ENCODE peak calls at places on chromosomes 6 and 20, in seven cellular contexts. Q is germinal center; Y is activated naive CD4-positive, alpha-beta T cell treated with Interleukin-2 at 50 U/mL for 16 hours; G is dorsolateral prefrontal cortex; V is T1000; K is uterus; D is kidney. O is an unnamed sample.

GRCh38 chr20:2871111-2871465 is 2.2 kb upstream of the PTPRA start:
- DNase-seq in Q (no peak), Y (no peak), G (no peak), V (no peak), K (no peak), D (no peak), O (no peak)

GRCh38 chr20:48187891-48188290 is 402.6 kb upstream of the SULF2 start:
- DNase-seq in Q (no peak), Y (no peak), G (no peak), V (no peak), K (no peak), D (no peak), O (no peak)

GRCh38 chr6:26273673-26274595 is 91.1 kb upstream of the BTN3A2 start:
- DNase-seq in Q (peak), Y (no peak), G (no peak), V (no peak), K (no peak), D (no peak), O (no peak)

GRCh38 chr6:145147559-145147958 is 587.8 kb downstream of the EPM2A start:
- DNase-seq in Q (no peak), Y (no peak), G (no peak), V (no peak), K (no peak), D (no peak), O (no peak)

GRCh38 chr6:81075974-81076373 is 676.5 kb downstream of the TENT5A start:
- DNase-seq in Q (no peak), Y (no peak), G (no peak), V (no peak), K (no peak), D (no peak), O (no peak)

GRCh38 chr6:170099387-170099786 is 191.5 kb downstream of the DLL1 start:
- DNase-seq in Q (no peak), Y (no peak), G (peak), V (no peak), K (no peak), D (no peak), O (peak)

GRCh38 chr6:158225767-158226166 is 57.6 kb downstream of the GTF2H5 start:
- DNase-seq in Q (no peak), Y (no peak), G (no peak), V (no peak), K (no peak), D (no peak), O (no peak)

GRCh38 chr20:18991012-18991411 is 177.4 kb downstream of the SCP2D1 start:
- DNase-seq in Q (no peak), Y (no peak), G (no peak), V (no peak), K (no peak), D (no peak), O (no peak)

GRCh38 chr6:46940433-46941226 is 18.9 kb upstream of the ADGRF5 start:
- DNase-seq in Q (no peak), Y (no peak), G (no peak), V (no peak), K (no peak), D (no peak), O (no peak)

GRCh38 chr20:44279228-44279627 is 31.8 kb downstream of the FITM2 start:
- DNase-seq in Q (no peak), Y (no peak), G (no peak), V (peak), K (no peak), D (no peak), O (no peak)

GRCh38 chr6:114323784-114324183 is 19.0 kb downstream of the HS3ST5 start:
- DNase-seq in Q (no peak), Y (no peak), G (no peak), V (no peak), K (no peak), D (no peak), O (no peak)

GRCh38 chr6:30726506-30727413 is 6.6 kb downstream of the TUBB start:
- DNase-seq in Q (no peak), Y (no peak), G (no peak), V (no peak), K (no peak), D (peak), O (no peak)

GRCh38 chr20:32911355-32911754 is 52.6 kb downstream of the EFCAB8 start:
- DNase-seq in Q (no peak), Y (no peak), G (no peak), V (no peak), K (no peak), D (peak), O (no peak)

GRCh38 chr20:57322476-57322875 is 7.1 kb upstream of the SPO11 start:
- DNase-seq in Q (no peak), Y (no peak), G (no peak), V (no peak), K (no peak), D (no peak), O (no peak)

GRCh38 chr6:3247255-3248146 is 11.2 kb upstream of the PSMG4 start:
- DNase-seq in Q (no peak), Y (no peak), G (peak), V (peak), K (peak), D (peak), O (peak)

GRCh38 chr6:81480139-81480538 is 272.3 kb downstream of the TENT5A start:
- DNase-seq in Q (no peak), Y (no peak), G (no peak), V (no peak), K (no peak), D (no peak), O (no peak)

GRCh38 chr6:31058128-31058894 is 48.0 kb downstream of the MUC22 start:
- DNase-seq in Q (no peak), Y (no peak), G (no peak), V (peak), K (no peak), D (no peak), O (no peak)

GRCh38 chr6:114131943-114132342 is 161.0 kb upstream of the HDAC2 start:
- DNase-seq in Q (no peak), Y (no peak), G (no peak), V (no peak), K (no peak), D (no peak), O (no peak)

GRCh38 chr6:163708459-163708858 is 293.9 kb downstream of the QKI start:
- DNase-seq in Q (no peak), Y (no peak), G (no peak), V (no peak), K (no peak), D (no peak), O (peak)

GRCh38 chr20:8346898-8347297 is 214.8 kb downstream of the PLCB1 start:
- DNase-seq in Q (no peak), Y (no peak), G (no peak), V (no peak), K (no peak), D (no peak), O (no peak)

GRCh38 chr6:128302942-128303341 is 217.5 kb downstream of the PTPRK start:
- DNase-seq in Q (no peak), Y (no peak), G (no peak), V (no peak), K (no peak), D (no peak), O (no peak)

GRCh38 chr6:110020888-110021287 is 42.8 kb downstream of the GPR6 start:
- DNase-seq in Q (no peak), Y (no peak), G (no peak), V (no peak), K (no peak), D (no peak), O (no peak)

GRCh38 chr6:38524436-38525145 is 115.1 kb downstream of the BTBD9 start:
- DNase-seq in Q (no peak), Y (no peak), G (no peak), V (no peak), K (no peak), D (no peak), O (no peak)

GRCh38 chr20:57323034-57323433 is 6.6 kb upstream of the SPO11 start:
- DNase-seq in Q (no peak), Y (no peak), G (no peak), V (no peak), K (peak), D (no peak), O (no peak)

GRCh38 chr6:37576336-37576737 is 76.6 kb upstream of the CCDC167 start:
- DNase-seq in Q (no peak), Y (no peak), G (no peak), V (peak), K (no peak), D (no peak), O (no peak)

GRCh38 chr20:53028337-53029007 is 56.3 kb downstream of the TSHZ2 start:
- DNase-seq in Q (no peak), Y (peak), G (no peak), V (no peak), K (no peak), D (no peak), O (no peak)

GRCh38 chr6:142258305-142258704 is 43.5 kb upstream of the ADGRG6 start:
- DNase-seq in Q (no peak), Y (no peak), G (no peak), V (no peak), K (no peak), D (no peak), O (no peak)

GRCh38 chr6:2119275-2119674 is 126.1 kb downstream of the GMDS start:
- DNase-seq in Q (no peak), Y (no peak), G (no peak), V (no peak), K (no peak), D (no peak), O (no peak)

GRCh38 chr20:54340667-54341081 is 132.8 kb downstream of the PFDN4 start:
- DNase-seq in Q (no peak), Y (no peak), G (no peak), V (peak), K (no peak), D (no peak), O (no peak)

GRCh38 chr20:23404196-23404595 is 17.1 kb downstream of the NAPB start:
- DNase-seq in Q (no peak), Y (no peak), G (no peak), V (no peak), K (no peak), D (no peak), O (no peak)

O was measured in left ventricle myocardium superior.